ENCODE peak calls at places on chromosomes 7 and 10, in nine cellular contexts. Y is CD4-positive, alpha-beta T cell; Q is foreskin fibroblast; R is Jurkat, Clone E6-1; K is pancreas; I is HEK293T; A is T-helper 17 cell; E is NCI-H1105 treated with DMSO at 0.1 percent for 48 hours; V is lower lobe of right lung. B is an unnamed sample.
A peak's percentile ranks its signal among the peaks of the same experiment; 100 is the strongest.

GRCh38 chr10:119443970-119444660 is 98.4 kb downstream of the RGS10 start:
- DNase-seq in Y (no peak), Q (no peak), R (no peak), K (no peak), I (no peak), A (no peak), E (no peak), V (no peak), B (no peak)

GRCh38 chr10:27792191-27792590 is 46.6 kb upstream of the MKX start:
- DNase-seq in Y (no peak), Q (peak; percentile 5), R (no peak), K (no peak), I (no peak), A (no peak), E (no peak), V (no peak), B (no peak)

GRCh38 chr10:22697101-22697500 is 17.3 kb downstream of the PIP4K2A start:
- DNase-seq in Y (no peak), Q (no peak), R (no peak), K (no peak), I (no peak), A (no peak), E (no peak), V (no peak), B (no peak)

GRCh38 chr7:68434857-68435256 is 1163.4 kb upstream of the AUTS2 start:
- DNase-seq in Y (no peak), Q (no peak), R (no peak), K (no peak), I (no peak), A (no peak), E (no peak), V (no peak), B (no peak)

GRCh38 chr10:133276435-133277201 is at the start of gene ADAM8:
- DNase-seq in Y (peak; percentile 52), Q (peak; percentile 67), R (no peak), K (peak; percentile 81), I (no peak), A (peak; percentile 68), E (peak; percentile 11), V (peak; percentile 77), B (peak; percentile 79)

GRCh38 chr7:73861305-73861704 is 346 bp downstream of the TMEM270 start:
- DNase-seq in Y (no peak), Q (no peak), R (no peak), K (no peak), I (no peak), A (no peak), E (no peak), V (no peak), B (no peak)

GRCh38 chr7:37320840-37321468 is 127.7 kb downstream of the ELMO1 start:
- DNase-seq in Y (no peak), Q (no peak), R (no peak), K (no peak), I (no peak), A (no peak), E (no peak), V (no peak), B (no peak)

GRCh38 chr7:85384376-85384775 is 197.5 kb upstream of the SEMA3D start:
- DNase-seq in Y (no peak), Q (no peak), R (no peak), K (no peak), I (no peak), A (no peak), E (no peak), V (no peak), B (no peak)

GRCh38 chr10:102043456-102043855 is 12.5 kb downstream of the ARMH3 start:
- DNase-seq in Y (no peak), Q (peak; percentile 17), R (no peak), K (no peak), I (no peak), A (no peak), E (no peak), V (no peak), B (no peak)

GRCh38 chr10:101143354-101143648 is 12.2 kb downstream of the TLX1 start:
- DNase-seq in Y (no peak), Q (no peak), R (no peak), K (no peak), I (no peak), A (no peak), E (no peak), V (no peak), B (no peak)

GRCh38 chr10:77104459-77104980 is 533.1 kb downstream of the KCNMA1 start:
- DNase-seq in Y (no peak), Q (peak; percentile 96), R (no peak), K (no peak), I (no peak), A (no peak), E (no peak), V (no peak), B (no peak)

GRCh38 chr10:91137822-91138221 is 82.6 kb upstream of the PCGF5 start:
- DNase-seq in Y (no peak), Q (no peak), R (no peak), K (peak; percentile 36), I (no peak), A (no peak), E (peak; percentile 75), V (no peak), B (no peak)

GRCh38 chr7:88377421-88377820 is 70.7 kb upstream of the STEAP4 start:
- DNase-seq in Y (no peak), Q (peak; percentile 8), R (no peak), K (no peak), I (no peak), A (no peak), E (no peak), V (no peak), B (no peak)

GRCh38 chr7:3641556-3641955 is 340.5 kb downstream of the SDK1 start:
- DNase-seq in Y (no peak), Q (no peak), R (no peak), K (no peak), I (no peak), A (no peak), E (no peak), V (no peak), B (no peak)

GRCh38 chr10:76492026-76492425 is 1060.6 kb downstream of the LRMDA start:
- DNase-seq in Y (no peak), Q (peak; percentile 73), R (no peak), K (no peak), I (no peak), A (no peak), E (no peak), V (no peak), B (no peak)

GRCh38 chr10:88898727-88899126 is 18.7 kb downstream of the STAMBPL1 start:
- DNase-seq in Y (no peak), Q (no peak), R (no peak), K (no peak), I (no peak), A (no peak), E (no peak), V (no peak), B (no peak)

GRCh38 chr10:78548369-78548985 is 514.8 kb downstream of the RPS24 start:
- DNase-seq in Y (no peak), Q (no peak), R (no peak), K (no peak), I (no peak), A (no peak), E (no peak), V (no peak), B (no peak)

GRCh38 chr7:114663502-114663901 is 248.9 kb downstream of the FOXP2 start:
- DNase-seq in Y (no peak), Q (peak; percentile 48), R (peak; percentile 2), K (no peak), I (peak; percentile 12), A (no peak), E (peak; percentile 62), V (no peak), B (peak; percentile 43)

GRCh38 chr7:55546826-55547225 is 25.5 kb downstream of the VOPP1 start:
- DNase-seq in Y (no peak), Q (peak; percentile 94), R (no peak), K (peak; percentile 65), I (no peak), A (no peak), E (peak; percentile 48), V (peak; percentile 66), B (no peak)

GRCh38 chr7:28293529-28293835 is 112.9 kb upstream of the JAZF1 start:
- DNase-seq in Y (no peak), Q (peak; percentile 59), R (no peak), K (no peak), I (no peak), A (no peak), E (no peak), V (no peak), B (no peak)

GRCh38 chr10:120979435-120980315 is 128.5 kb downstream of the WDR11 start:
- DNase-seq in Y (no peak), Q (peak; percentile 1), R (no peak), K (peak; percentile 77), I (peak; percentile 82), A (no peak), E (peak; percentile 66), V (peak; percentile 90), B (peak; percentile 10)

GRCh38 chr10:74145133-74145532 is 5.5 kb downstream of the AP3M1 start:
- DNase-seq in Y (no peak), Q (peak; percentile 84), R (no peak), K (no peak), I (peak; percentile 23), A (no peak), E (no peak), V (no peak), B (no peak)

GRCh38 chr7:111030358-111030735 is 60.6 kb upstream of the LRRN3 start:
- DNase-seq in Y (no peak), Q (peak; percentile 61), R (no peak), K (no peak), I (no peak), A (no peak), E (no peak), V (no peak), B (no peak)

GRCh38 chr7:29196191-29196590 is 1.6 kb downstream of the CHN2 start:
- DNase-seq in Y (no peak), Q (no peak), R (peak; percentile 39), K (no peak), I (no peak), A (no peak), E (no peak), V (no peak), B (peak; percentile 83)

GRCh38 chr7:97001656-97002554 is 3.4 kb upstream of the DLX6 start:
- DNase-seq in Y (no peak), Q (no peak), R (no peak), K (no peak), I (no peak), A (no peak), E (no peak), V (no peak), B (no peak)

GRCh38 chr7:79046061-79046460 is 407.4 kb downstream of the MAGI2 start:
- DNase-seq in Y (no peak), Q (no peak), R (no peak), K (no peak), I (no peak), A (no peak), E (no peak), V (no peak), B (no peak)

GRCh38 chr7:99623091-99623693 is 6.4 kb downstream of the ZSCAN25 start:
- DNase-seq in Y (no peak), Q (no peak), R (no peak), K (no peak), I (no peak), A (no peak), E (no peak), V (no peak), B (no peak)

GRCh38 chr7:142477079-142477651 is 219.3 kb upstream of the PRSS58 start:
- DNase-seq in Y (no peak), Q (peak; percentile 68), R (peak; percentile 88), K (no peak), I (no peak), A (no peak), E (no peak), V (no peak), B (peak; percentile 38)

GRCh38 chr10:113108180-113108835 is 158.3 kb downstream of the TCF7L2 start:
- DNase-seq in Y (no peak), Q (peak; percentile 19), R (no peak), K (no peak), I (peak; percentile 77), A (no peak), E (no peak), V (peak; percentile 60), B (no peak)

GRCh38 chr10:112951349-112952281 is 1.6 kb downstream of the TCF7L2 start:
- DNase-seq in Y (peak; percentile 7), Q (peak; percentile 85), R (peak; percentile 30), K (peak; percentile 79), I (peak; percentile 30), A (peak; percentile 25), E (no peak), V (peak; percentile 78), B (peak; percentile 10)

GRCh38 chr10:119538632-119539358 is 3.7 kb downstream of the RGS10 start:
- DNase-seq in Y (no peak), Q (no peak), R (no peak), K (no peak), I (no peak), A (no peak), E (no peak), V (no peak), B (no peak)

B was measured in MM.1S.